ENCODE peak calls at places on chromosomes 13 and 19, in ten cellular contexts. J, S, T, L, Q, E, F, N, V and W are unnamed samples.
A peak's percentile ranks its signal among the peaks of the same experiment; 100 is the strongest.

GRCh38 chr19:43784251-43784980 is 3.6 kb upstream of the KCNN4 start:
- DNase-seq in J (no peak), S (no peak), T (no peak), L (no peak), Q (peak; percentile 68), E (peak; percentile 8), F (peak; percentile 44), N (no peak), V (no peak), W (no peak)

GRCh38 chr19:17234911-17235617 is 9.0 kb downstream of the OCEL1 start:
- DNase-seq in J (no peak), S (peak; percentile 70), T (no peak), L (no peak), Q (peak; percentile 72), E (peak; percentile 56), F (peak; percentile 94), N (peak; percentile 7), V (peak; percentile 82), W (no peak)

GRCh38 chr19:5480427-5480836 is 25.2 kb downstream of the ZNRF4 start:
- DNase-seq in J (no peak), S (no peak), T (no peak), L (no peak), Q (peak; percentile 36), E (no peak), F (peak; percentile 88), N (no peak), V (peak; percentile 68), W (no peak)

GRCh38 chr13:57073983-57074382 is 66.7 kb upstream of the PRR20A start:
- DNase-seq in J (no peak), S (no peak), T (no peak), L (no peak), Q (no peak), E (no peak), F (no peak), N (no peak), V (no peak), W (no peak)

GRCh38 chr19:4939466-4939865 is 29.4 kb upstream of the KDM4B start:
- DNase-seq in J (no peak), S (no peak), T (no peak), L (no peak), Q (no peak), E (no peak), F (no peak), N (no peak), V (no peak), W (no peak)

GRCh38 chr19:8148410-8149231 is 771 bp downstream of the FBN3 start:
- DNase-seq in J (no peak), S (no peak), T (no peak), L (no peak), Q (no peak), E (no peak), F (peak; percentile 94), N (no peak), V (peak; percentile 93), W (no peak)

GRCh38 chr19:13459351-13459750 is 46.9 kb downstream of the CACNA1A start:
- DNase-seq in J (no peak), S (no peak), T (no peak), L (peak; percentile 24), Q (no peak), E (no peak), F (peak; percentile 26), N (peak; percentile 66), V (no peak), W (no peak)

GRCh38 chr13:98532254-98532653 is 44.7 kb downstream of the STK24 start:
- DNase-seq in J (no peak), S (no peak), T (no peak), L (no peak), Q (no peak), E (no peak), F (no peak), N (no peak), V (no peak), W (no peak)

GRCh38 chr19:2084993-2085720 is 11.0 kb downstream of the MOB3A start:
- DNase-seq in J (no peak), S (no peak), T (no peak), L (no peak), Q (peak; percentile 81), E (peak; percentile 99), F (no peak), N (no peak), V (no peak), W (peak; percentile 86)

GRCh38 chr13:48730971-48731658 is 77.4 kb downstream of the CYSLTR2 start:
- DNase-seq in J (no peak), S (no peak), T (no peak), L (no peak), Q (no peak), E (no peak), F (peak; percentile 16), N (no peak), V (peak; percentile 13), W (no peak)

GRCh38 chr13:94712287-94712811 is at the start of gene SOX21:
- DNase-seq in J (no peak), S (no peak), T (no peak), L (no peak), Q (no peak), E (no peak), F (peak; percentile 73), N (peak; percentile 72), V (peak; percentile 49), W (no peak)

GRCh38 chr13:64640002-64640401 is 2590.1 kb downstream of the PCDH9 start:
- DNase-seq in J (no peak), S (no peak), T (no peak), L (no peak), Q (no peak), E (no peak), F (no peak), N (no peak), V (no peak), W (no peak)

GRCh38 chr19:898663-899062 is 5.4 kb downstream of the RNU6-9 start:
- DNase-seq in J (no peak), S (no peak), T (no peak), L (no peak), Q (peak; percentile 55), E (no peak), F (peak; percentile 93), N (peak; percentile 27), V (peak; percentile 71), W (no peak)

GRCh38 chr13:52852444-52852843 is 4.0 kb upstream of the PCDH8 start:
- DNase-seq in J (no peak), S (no peak), T (no peak), L (no peak), Q (no peak), E (no peak), F (no peak), N (no peak), V (no peak), W (no peak)

GRCh38 chr13:109787135-109787954 is 962 bp upstream of the IRS2 start:
- DNase-seq in J (no peak), S (peak; percentile 43), T (no peak), L (peak; percentile 71), Q (peak; percentile 52), E (peak; percentile 27), F (peak; percentile 81), N (no peak), V (peak; percentile 63), W (peak; percentile 76)

GRCh38 chr19:17726914-17727773 is 7.9 kb downstream of the MAP1S start:
- DNase-seq in J (no peak), S (no peak), T (no peak), L (no peak), Q (no peak), E (no peak), F (peak; percentile 51), N (no peak), V (no peak), W (no peak)

GRCh38 chr19:48844472-48844871 is 8.2 kb upstream of the HSD17B14 start:
- DNase-seq in J (no peak), S (no peak), T (no peak), L (no peak), Q (no peak), E (no peak), F (peak; percentile 76), N (no peak), V (no peak), W (no peak)

GRCh38 chr19:3146677-3147100 is 10.9 kb downstream of the GNA15 start:
- DNase-seq in J (no peak), S (no peak), T (no peak), L (no peak), Q (peak; percentile 79), E (no peak), F (peak; percentile 92), N (no peak), V (peak; percentile 84), W (peak; percentile 71)

GRCh38 chr19:1241417-1242095 is at the start of gene ATP5F1D:
- DNase-seq in J (peak; percentile 84), S (peak; percentile 94), T (no peak), L (peak; percentile 88), Q (peak; percentile 94), E (peak; percentile 91), F (peak; percentile 99), N (peak; percentile 91), V (peak; percentile 95), W (peak; percentile 95)

GRCh38 chr19:13986348-13986904 is 19.7 kb downstream of the RFX1 start:
- DNase-seq in J (peak; percentile 64), S (peak; percentile 74), T (peak; percentile 32), L (peak; percentile 5), Q (peak; percentile 97), E (peak; percentile 97), F (peak; percentile 97), N (peak; percentile 47), V (peak; percentile 83), W (peak; percentile 91)

GRCh38 chr13:101449971-101450748 is 2.3 kb upstream of the ITGBL1 start:
- DNase-seq in J (no peak), S (no peak), T (no peak), L (no peak), Q (no peak), E (no peak), F (no peak), N (no peak), V (no peak), W (no peak)

GRCh38 chr19:46841458-46842083 is 9.1 kb downstream of the AP2S1 start:
- DNase-seq in J (no peak), S (peak; percentile 60), T (no peak), L (no peak), Q (no peak), E (no peak), F (peak; percentile 45), N (no peak), V (no peak), W (no peak)

GRCh38 chr19:49430678-49431329 is 5.6 kb downstream of the GFY start:
- DNase-seq in J (no peak), S (no peak), T (no peak), L (no peak), Q (no peak), E (peak; percentile 38), F (no peak), N (no peak), V (no peak), W (peak; percentile 61)

GRCh38 chr13:97261254-97262015 is 39.3 kb downstream of the MBNL2 start:
- DNase-seq in J (no peak), S (no peak), T (no peak), L (no peak), Q (peak; percentile 22), E (no peak), F (no peak), N (no peak), V (no peak), W (no peak)

GRCh38 chr13:51148952-51149573 is 38.0 kb upstream of the C13orf42 start:
- DNase-seq in J (no peak), S (peak; percentile 38), T (no peak), L (peak; percentile 16), Q (no peak), E (peak; percentile 39), F (peak; percentile 62), N (peak; percentile 40), V (peak; percentile 68), W (no peak)

GRCh38 chr13:23963947-23964346 is 66.6 kb upstream of the C1QTNF9B start:
- DNase-seq in J (no peak), S (no peak), T (no peak), L (no peak), Q (no peak), E (no peak), F (no peak), N (no peak), V (no peak), W (no peak)

GRCh38 chr13:114226699-114227323 is 7.9 kb upstream of the CDC16 start:
- DNase-seq in J (peak; percentile 86), S (peak; percentile 87), T (peak; percentile 60), L (peak; percentile 73), Q (peak; percentile 88), E (peak; percentile 64), F (peak; percentile 91), N (peak; percentile 79), V (peak; percentile 94), W (peak; percentile 90)